ENCODE peak calls at places on chromosomes 3 and 15, in five cellular contexts. D is transverse colon, Y is mesenchymal stem cell, C is astrocyte of the spinal cord, O is AG09309. T is an unnamed sample.
A peak's percentile ranks its signal among the peaks of the same experiment; 100 is the strongest.

GRCh38 chr15:48063411-48063985 is 57.3 kb upstream of the SLC24A5 start:
- DNase-seq in D (no peak), Y (no peak), C (no peak), O (no peak), T (no peak)

GRCh38 chr15:93308026-93308670 is 219.1 kb upstream of the RGMA start:
- DNase-seq in D (no peak), Y (no peak), C (no peak), O (no peak), T (no peak)

GRCh38 chr15:38536201-38536676 is 28.4 kb downstream of the RASGRP1 start:
- DNase-seq in D (no peak), Y (peak; percentile 28), C (peak; percentile 55), O (peak; percentile 92), T (peak; percentile 96)

GRCh38 chr3:187878776-187879524 is 133.7 kb upstream of the BCL6 start:
- DNase-seq in D (no peak), Y (no peak), C (peak; percentile 22), O (peak; percentile 38), T (no peak)

GRCh38 chr3:44584646-44585501 is at the start of gene ZNF660:
- DNase-seq in D (peak; percentile 37), Y (peak; percentile 89), C (peak; percentile 85), O (peak; percentile 8), T (peak; percentile 83)

GRCh38 chr3:123326531-123326930 is 122.4 kb downstream of the ADCY5 start:
- DNase-seq in D (no peak), Y (no peak), C (no peak), O (no peak), T (no peak)

GRCh38 chr3:197430961-197431910 is 124.5 kb downstream of the BDH1 start:
- DNase-seq in D (no peak), Y (peak; percentile 67), C (peak; percentile 71), O (peak; percentile 48), T (peak; percentile 41)

GRCh38 chr3:27568393-27568792 is 84.2 kb upstream of the SLC4A7 start:
- DNase-seq in D (peak; percentile 57), Y (no peak), C (peak; percentile 45), O (peak; percentile 82), T (peak; percentile 62)

GRCh38 chr15:99452728-99453643 is 112.8 kb upstream of the MEF2A start:
- DNase-seq in D (peak; percentile 67), Y (peak; percentile 33), C (peak; percentile 62), O (no peak), T (peak; percentile 67)

GRCh38 chr3:160973067-160973466 is 132.1 kb downstream of the B3GALNT1 start:
- DNase-seq in D (no peak), Y (no peak), C (no peak), O (no peak), T (no peak)

GRCh38 chr3:106208979-106209378 is 340.2 kb upstream of the CBLB start:
- DNase-seq in D (no peak), Y (no peak), C (peak; percentile 30), O (no peak), T (peak; percentile 20)

GRCh38 chr3:123871946-123872345 is 12.2 kb downstream of the MYLK start:
- DNase-seq in D (no peak), Y (peak; percentile 45), C (peak; percentile 67), O (no peak), T (peak; percentile 82)

GRCh38 chr15:25375557-25375956 is 63.3 kb downstream of the UBE3A start:
- DNase-seq in D (no peak), Y (no peak), C (no peak), O (no peak), T (peak; percentile 31)

GRCh38 chr3:41318520-41318919 is 119.2 kb downstream of the CTNNB1 start:
- DNase-seq in D (no peak), Y (peak; percentile 35), C (peak; percentile 24), O (no peak), T (peak; percentile 46)

GRCh38 chr3:157532529-157533297 is 29.5 kb upstream of the VEPH1 start:
- DNase-seq in D (no peak), Y (peak; percentile 85), C (peak; percentile 93), O (peak; percentile 81), T (peak; percentile 88)

GRCh38 chr3:43748179-43748578 is 57.4 kb downstream of the ABHD5 start:
- DNase-seq in D (no peak), Y (peak; percentile 29), C (peak; percentile 38), O (no peak), T (peak; percentile 47)

GRCh38 chr3:24519368-24520100 is 24.9 kb upstream of the THRB start:
- DNase-seq in D (no peak), Y (peak; percentile 81), C (no peak), O (no peak), T (no peak)

GRCh38 chr3:51974963-51975856 is at the start of gene ABHD14A:
- DNase-seq in D (peak; percentile 88), Y (peak; percentile 69), C (peak; percentile 47), O (no peak), T (peak; percentile 53)

GRCh38 chr3:16369247-16369646 is 104.2 kb downstream of the OXNAD1 start:
- DNase-seq in D (no peak), Y (no peak), C (no peak), O (no peak), T (no peak)

GRCh38 chr3:97245201-97245910 is 431.0 kb downstream of the EPHA6 start:
- DNase-seq in D (no peak), Y (no peak), C (no peak), O (no peak), T (no peak)

GRCh38 chr3:132284006-132284405 is 33.2 kb upstream of the ACP3 start:
- DNase-seq in D (no peak), Y (peak; percentile 28), C (no peak), O (no peak), T (peak; percentile 20)
- H3K4me3 ChIP-seq in D (no peak overlapping the region), Y (no peak overlapping the region), C (no peak overlapping the region), O (no peak overlapping the region), T (no peak overlapping the region)

DNA sequence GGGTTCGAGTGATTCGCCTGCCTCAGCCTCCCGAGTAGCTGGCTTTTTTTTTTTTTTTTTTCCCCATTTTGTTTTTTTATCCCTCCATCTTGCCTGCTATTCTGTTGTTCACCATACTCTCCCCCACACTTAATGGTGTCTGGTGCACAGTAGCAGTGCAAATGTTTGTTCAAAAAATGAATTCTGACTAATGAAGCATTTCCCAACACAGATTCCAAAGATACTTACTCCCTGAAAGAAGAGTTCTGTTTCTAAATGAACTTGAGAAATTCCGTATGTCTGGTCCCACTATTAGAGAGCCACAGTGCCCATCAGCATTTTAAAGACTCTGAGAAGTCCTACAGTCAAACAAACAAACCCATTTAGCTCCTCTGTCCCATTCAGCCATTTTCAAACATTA is 9.5 kb downstream of the EDEM1 start:
- DNase-seq in D (no peak), Y (peak; percentile 89), C (no peak), O (no peak), T (peak; percentile 76)
- H3K4me3 ChIP-seq in D (no peak overlapping the region), Y (no peak overlapping the region), C (no peak overlapping the region), O (no peak overlapping the region), T (no peak overlapping the region)

DNA sequence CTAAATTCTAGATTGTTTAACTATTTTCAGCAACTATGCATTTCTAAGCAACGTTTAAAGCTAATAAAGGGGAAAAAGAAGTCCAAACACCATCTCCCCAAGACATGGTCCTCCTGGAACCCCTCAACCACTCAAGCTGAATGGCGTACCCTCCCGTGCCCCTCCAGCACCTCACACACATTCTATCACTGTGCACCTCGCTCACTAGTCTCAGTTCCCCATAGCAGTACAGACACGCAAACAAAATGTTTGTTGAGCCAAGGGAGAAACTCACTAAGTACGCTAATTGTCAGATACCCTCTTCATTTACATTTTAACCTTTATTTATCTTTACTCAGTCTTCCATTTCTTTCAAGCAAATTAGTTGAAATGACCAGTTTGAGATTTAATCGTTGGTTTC is 48.8 kb downstream of the ACAP2 start:
- DNase-seq in D (no peak), Y (no peak), C (no peak), O (no peak), T (no peak)
- H3K4me3 ChIP-seq in D (no peak overlapping the region), Y (no peak overlapping the region), C (no peak overlapping the region), O (no peak overlapping the region), T (no peak overlapping the region)

GRCh38 chr3:126394977-126395321 is 240 bp downstream of the CFAP100 start:
- DNase-seq in D (no peak), Y (no peak), C (no peak), O (no peak), T (no peak)
- H3K4me3 ChIP-seq in D (no peak overlapping the region), Y (no peak overlapping the region), C (no peak overlapping the region), O (no peak overlapping the region), T (no peak overlapping the region)

GRCh38 chr3:12884790-12885584 is 43.6 kb upstream of the RPL32 start:
- DNase-seq in D (no peak), Y (no peak), C (no peak), O (no peak), T (no peak)
- H3K4me3 ChIP-seq in D (no peak overlapping the region), Y (no peak overlapping the region), C (no peak overlapping the region), O (no peak overlapping the region), T (no peak overlapping the region)

DNA sequence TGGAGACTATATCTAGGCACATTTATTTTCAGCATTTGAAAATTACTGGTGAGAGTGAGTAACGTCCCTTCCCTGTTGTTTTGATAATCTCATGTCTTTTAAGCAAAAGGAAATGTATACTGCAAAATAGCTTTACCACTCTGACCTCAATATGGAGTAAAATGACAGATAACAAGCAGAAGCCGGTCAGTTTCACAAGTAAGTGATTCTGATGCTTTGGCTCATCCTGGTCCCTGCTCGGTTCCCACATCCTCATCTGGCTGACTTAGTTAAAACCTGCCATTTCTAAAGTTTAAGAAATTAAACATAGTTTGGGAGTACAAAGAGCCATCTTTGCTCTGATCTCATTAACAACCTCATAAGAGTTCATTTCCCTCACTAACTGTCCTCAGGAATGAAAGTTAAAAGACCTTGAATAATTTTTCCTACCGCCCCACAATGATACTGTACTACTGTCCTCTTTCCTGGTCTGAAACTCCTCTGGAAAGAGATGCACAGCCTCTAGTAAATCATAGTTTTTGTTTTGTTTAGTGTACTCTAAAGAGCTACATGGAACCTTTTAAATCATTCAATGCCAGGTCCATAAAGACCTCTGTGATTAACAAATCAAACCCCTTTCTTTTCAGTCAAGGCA is 72.3 kb upstream of the ICE2 start:
- DNase-seq in D (no peak), Y (no peak), C (no peak), O (no peak), T (no peak)
- H3K4me3 ChIP-seq in D (no peak overlapping the region), Y (no peak overlapping the region), C (no peak overlapping the region), O (no peak overlapping the region), T (no peak overlapping the region)

DNA sequence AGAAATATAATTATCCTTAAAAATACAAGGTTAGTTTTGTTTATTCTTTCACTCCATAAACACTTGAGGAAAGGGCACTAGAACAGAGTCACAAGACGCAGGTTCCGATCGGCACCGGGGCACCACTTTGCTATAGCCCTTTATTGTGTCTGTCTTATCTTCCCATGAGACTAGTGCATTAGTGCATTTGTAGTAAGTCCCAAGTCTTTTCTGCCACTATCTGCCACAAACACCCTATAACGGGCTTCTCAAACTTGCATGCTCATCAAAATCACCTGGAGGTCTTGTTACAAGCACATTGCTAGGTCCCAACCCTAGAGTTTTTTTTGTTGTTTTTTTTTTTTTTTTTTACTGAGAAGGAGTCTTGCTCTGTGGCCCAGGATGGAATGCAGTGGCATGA is 213.1 kb downstream of the FOXP1 start:
- DNase-seq in D (no peak), Y (no peak), C (no peak), O (no peak), T (no peak)
- H3K4me3 ChIP-seq in D (no peak overlapping the region), Y (no peak overlapping the region), C (no peak overlapping the region), O (no peak overlapping the region), T (no peak overlapping the region)

GRCh38 chr15:65924004-65924403 is 54.7 kb downstream of the RAB11A start:
- DNase-seq in D (no peak), Y (no peak), C (no peak), O (no peak), T (no peak)
- H3K4me3 ChIP-seq in D (no peak overlapping the region), Y (no peak overlapping the region), C (no peak overlapping the region), O (no peak overlapping the region), T (no peak overlapping the region)

T was measured in fibroblast of lung.